ENCODE peak calls at places on chromosomes 5 and 9, in six cellular contexts. H is GM23338, J is neural progenitor cell, F is GM23248, V is OCI-LY7, X is SK-N-SH. B is an unnamed sample.

GRCh38 chr9:116355153-116355827 is 201.7 kb downstream of the PAPPA start:
- DNase-seq in H (peak), J (peak), F (peak), V (no peak), X (no peak), B (peak)

GRCh38 chr9:128684065-128684324 is 5.0 kb upstream of the SET start:
- DNase-seq in H (no peak), J (no peak), F (no peak), V (no peak), X (no peak), B (no peak)

GRCh38 chr5:33711094-33711670 is 180.6 kb downstream of the ADAMTS12 start:
- DNase-seq in H (no peak), J (no peak), F (no peak), V (no peak), X (no peak), B (no peak)

GRCh38 chr9:88280816-88281382 is 107.3 kb upstream of the SPIN1 start:
- DNase-seq in H (peak), J (peak), F (peak), V (no peak), X (peak), B (no peak)

GRCh38 chr5:65100846-65101678 is 332.3 kb downstream of the CWC27 start:
- DNase-seq in H (peak), J (peak), F (peak), V (peak), X (peak), B (peak)

GRCh38 chr9:134406366-134407122 is 80.3 kb downstream of the RXRA start:
- DNase-seq in H (no peak), J (no peak), F (peak), V (no peak), X (peak), B (no peak)

GRCh38 chr9:77793909-77794308 is 145.8 kb upstream of the GNA14 start:
- DNase-seq in H (no peak), J (no peak), F (peak), V (no peak), X (no peak), B (peak)

GRCh38 chr9:35652829-35653209 is 2.1 kb upstream of the SIT1 start:
- DNase-seq in H (no peak), J (no peak), F (peak), V (no peak), X (no peak), B (no peak)

GRCh38 chr5:8907168-8907868 is 638.6 kb downstream of the SEMA5A start:
- DNase-seq in H (no peak), J (no peak), F (peak), V (no peak), X (no peak), B (peak)

GRCh38 chr5:14174235-14174636 is 31.1 kb downstream of the TRIO start:
- DNase-seq in H (peak), J (no peak), F (no peak), V (peak), X (peak), B (no peak)

GRCh38 chr5:154371687-154372086 is 74.1 kb upstream of the SAP30L start:
- DNase-seq in H (no peak), J (no peak), F (peak), V (no peak), X (no peak), B (no peak)

GRCh38 chr5:169652057-169652456 is 15.0 kb downstream of the DOCK2 start:
- DNase-seq in H (no peak), J (no peak), F (no peak), V (no peak), X (no peak), B (no peak)

GRCh38 chr5:31901807-31902530 is 263.0 kb downstream of the PDZD2 start:
- DNase-seq in H (no peak), J (no peak), F (no peak), V (no peak), X (no peak), B (no peak)

GRCh38 chr5:14199902-14200301 is 56.8 kb downstream of the TRIO start:
- DNase-seq in H (no peak), J (no peak), F (peak), V (no peak), X (no peak), B (no peak)

GRCh38 chr9:127561491-127562270 is 50.4 kb upstream of the STXBP1 start:
- DNase-seq in H (peak), J (peak), F (peak), V (no peak), X (no peak), B (peak)

GRCh38 chr5:97266576-97266975 is 83.5 kb upstream of the RIOK2 start:
- DNase-seq in H (no peak), J (no peak), F (peak), V (no peak), X (no peak), B (no peak)

GRCh38 chr5:56737918-56738606 is 77.3 kb upstream of the MAP3K1 start:
- DNase-seq in H (no peak), J (no peak), F (no peak), V (no peak), X (no peak), B (peak)

GRCh38 chr5:107675201-107675600 is 4.5 kb upstream of the EFNA5 start:
- DNase-seq in H (no peak), J (no peak), F (no peak), V (no peak), X (no peak), B (no peak)

GRCh38 chr5:16812911-16813310 is 123.2 kb downstream of the MYO10 start:
- DNase-seq in H (peak), J (no peak), F (no peak), V (no peak), X (no peak), B (peak)

GRCh38 chr9:75941577-75942311 is 51.3 kb downstream of the PCSK5 start:
- DNase-seq in H (no peak), J (no peak), F (no peak), V (no peak), X (no peak), B (no peak)

GRCh38 chr9:97309260-97309659 is 1.8 kb downstream of the CCDC180 start:
- DNase-seq in H (no peak), J (no peak), F (no peak), V (no peak), X (no peak), B (no peak)

GRCh38 chr9:97305501-97306298 is 1.8 kb upstream of the CCDC180 start:
- DNase-seq in H (no peak), J (no peak), F (no peak), V (no peak), X (no peak), B (no peak)

GRCh38 chr9:97304586-97304985 is 2.9 kb upstream of the CCDC180 start:
- DNase-seq in H (no peak), J (no peak), F (no peak), V (no peak), X (no peak), B (peak)

GRCh38 chr9:97307500-97308163 is at the start of gene CCDC180:
- DNase-seq in H (peak), J (no peak), F (peak), V (no peak), X (no peak), B (no peak)

DNA sequence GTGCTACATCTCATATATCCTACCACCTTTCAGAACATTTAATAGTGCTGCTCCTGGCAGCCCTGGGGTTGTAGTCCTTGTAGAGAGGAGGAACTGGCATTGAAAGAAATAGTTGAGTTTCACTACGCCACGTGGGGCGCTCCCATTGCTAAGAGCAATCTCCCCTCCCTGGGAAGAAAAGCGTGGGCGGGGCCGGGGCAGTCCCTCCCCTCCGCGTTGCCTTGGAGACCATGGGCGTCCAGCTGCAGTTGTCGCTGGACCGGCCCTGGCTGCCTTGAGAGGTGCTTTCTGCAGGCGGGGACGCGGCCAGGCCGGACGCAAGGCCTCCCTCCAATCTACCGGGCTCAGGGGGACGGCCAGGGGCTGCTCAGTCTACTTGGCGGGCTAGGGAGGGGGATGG is 368 bp upstream of the CCDC180 start:
- DNase-seq in H (peak), J (peak), F (peak), V (no peak), X (peak), B (no peak)
- TF ChIP-seq EZH2phosphoT487 in H (no peak), J (no peak), F (no peak), V (no peak), X (no peak), B (no peak)

GRCh38 chr5:68465133-68465532 is 249.6 kb downstream of the PIK3R1 start:
- DNase-seq in H (no peak), J (no peak), F (no peak), V (no peak), X (no peak), B (no peak)
- TF ChIP-seq EZH2phosphoT487 in H (no peak), J (no peak), F (no peak), V (no peak), X (no peak), B (no peak)

GRCh38 chr5:60023255-60023654 is 129.7 kb upstream of the PDE4D start:
- DNase-seq in H (no peak), J (no peak), F (no peak), V (no peak), X (no peak), B (no peak)
- TF ChIP-seq EZH2phosphoT487 in H (no peak), J (no peak), F (no peak), V (no peak), X (no peak), B (no peak)

DNA sequence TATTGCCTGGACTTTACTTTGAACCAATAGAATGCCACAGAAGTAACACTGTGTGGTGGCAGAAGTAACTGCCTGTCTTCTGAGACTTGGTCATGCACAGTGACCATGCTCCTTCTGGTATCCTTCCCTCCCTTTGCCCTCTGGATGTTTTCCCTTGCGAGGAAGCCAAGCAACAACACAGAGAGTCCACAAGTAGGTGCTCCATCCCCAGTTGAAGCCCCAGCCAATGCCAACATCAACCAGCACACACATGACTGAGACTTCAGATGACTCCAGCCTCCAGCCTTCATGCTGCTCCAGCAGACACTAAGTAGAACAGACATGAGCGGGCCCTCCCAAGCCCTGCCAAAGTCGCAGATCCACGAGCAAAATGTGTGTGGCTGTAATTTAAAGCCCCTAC is 129.6 kb downstream of the EPB41L4A start:
- DNase-seq in H (peak), J (no peak), F (no peak), V (no peak), X (no peak), B (no peak)
- TF ChIP-seq EZH2phosphoT487 in H (no peak), J (no peak), F (no peak), V (no peak), X (no peak), B (no peak)